ENCODE peak calls at places on chromosomes 4 and X, in eight cellular contexts. T is pancreas; Z is HT1080; V is activated T-cell treated with anti-CD3 and anti-CD28 coated beads, Interleukin-2, amount 50 U/mL, for 4 hours; R is COLO829; F is NCI-H1092 treated with DMSO at 0.1 percent for 48 hours; B is HS-27A; H is ACHN. C is an unnamed sample.

GRCh38 chr4:53355919-53356521 is 9.8 kb downstream of the SCFD2 start:
- DNase-seq in B (no peak), V (no peak), R (no peak), H (no peak), Z (no peak), F (no peak), T (no peak), C (no peak)

GRCh38 chrX:78527263-78527662 is 131.9 kb downstream of the RTL3 start:
- DNase-seq in H (no peak), Z (peak), T (no peak), V (peak), F (no peak), B (no peak), R (no peak), C (no peak)

GRCh38 chrX:13968198-13968597 is 61.5 kb downstream of the GEMIN8 start:
- DNase-seq in T (no peak), Z (no peak), V (no peak), B (no peak), H (no peak), R (no peak), F (no peak), C (no peak)

GRCh38 chr4:113468165-113469022 is 293.1 kb downstream of the CAMK2D start:
- DNase-seq in Z (peak), F (no peak), R (peak), T (no peak), V (no peak), B (peak), H (peak), C (no peak)

GRCh38 chr4:110270492-110271197 is 72.2 kb upstream of the ELOVL6 start:
- DNase-seq in R (no peak), F (no peak), Z (peak), V (no peak), B (peak), T (no peak), H (no peak), C (no peak)

GRCh38 chr4:151418385-151418784 is 9.4 kb downstream of the FHIP1A start:
- DNase-seq in B (peak), R (no peak), T (no peak), H (peak), Z (peak), V (no peak), F (no peak), C (no peak)

GRCh38 chr4:88017516-88018302 is 10.3 kb downstream of the PKD2 start:
- DNase-seq in F (no peak), Z (peak), H (peak), B (peak), R (peak), V (no peak), T (no peak), C (no peak)

GRCh38 chrX:115571712-115572111 is 10.7 kb downstream of the PLS3 start:
- DNase-seq in R (no peak), V (no peak), B (no peak), H (peak), T (no peak), F (no peak), Z (peak), C (no peak)

GRCh38 chr4:152462715-152463114 is 73.2 kb downstream of the FBXW7 start:
- DNase-seq in F (no peak), T (no peak), V (no peak), H (no peak), B (no peak), R (no peak), Z (peak), C (no peak)

GRCh38 chrX:97168646-97169045 is 284.9 kb downstream of the RPA4 start:
- DNase-seq in B (no peak), F (no peak), Z (no peak), V (no peak), R (no peak), H (no peak), T (no peak), C (no peak)

GRCh38 chrX:10414872-10415703 is 205.3 kb downstream of the MID1 start:
- DNase-seq in V (no peak), Z (no peak), F (no peak), R (no peak), B (peak), T (no peak), H (peak), C (no peak)

GRCh38 chr4:189804884-189805283 is 135.8 kb upstream of the FRG1 start:
- DNase-seq in H (no peak), B (no peak), F (no peak), Z (no peak), V (no peak), T (no peak), R (no peak), C (no peak)

GRCh38 chrX:122220644-122221373 is 963.3 kb upstream of the GRIA3 start:
- DNase-seq in R (no peak), T (no peak), F (no peak), B (no peak), H (no peak), Z (no peak), V (no peak), C (no peak)

C was measured in MM.1S.